ENCODE peak calls at places on chromosomes 7 and 10, in eight cellular contexts. J is foreskin fibroblast, P is fibroblast of the aortic adventitia, G is cardiac fibroblast, N is thoracic aorta, Y is astrocyte of the cerebellum, U is Caco-2, L is HFFc6. D is an unnamed sample.

GRCh38 chr7:69430502-69431145 is 167.7 kb upstream of the AUTS2 start:
- DNase-seq in J (no peak), P (no peak), G (no peak), N (no peak), Y (no peak), U (no peak), L (no peak), D (no peak)

GRCh38 chr7:70392282-70392681 is 739.7 kb upstream of the GALNT17 start:
- DNase-seq in J (no peak), P (peak), G (no peak), N (no peak), Y (no peak), U (no peak), L (no peak), D (no peak)

GRCh38 chr10:104445359-104445758 is 91.7 kb downstream of the CFAP58 start:
- DNase-seq in J (peak), P (peak), G (peak), N (no peak), Y (peak), U (no peak), L (peak), D (no peak)

GRCh38 chr7:157397751-157398691 is 61.2 kb downstream of the DNAJB6 start:
- DNase-seq in J (peak), P (peak), G (peak), N (no peak), Y (no peak), U (peak), L (peak), D (peak)

GRCh38 chr10:34033067-34033466 is 698.6 kb upstream of the NRP1 start:
- DNase-seq in J (no peak), P (no peak), G (no peak), N (no peak), Y (no peak), U (no peak), L (no peak), D (no peak)

GRCh38 chr7:87413951-87414381 is 61.5 kb downstream of the ABCB4 start:
- DNase-seq in J (peak), P (peak), G (peak), N (no peak), Y (no peak), U (no peak), L (peak), D (no peak)

GRCh38 chr7:132406039-132406438 is 170.2 kb downstream of the PLXNA4 start:
- DNase-seq in J (peak), P (peak), G (peak), N (no peak), Y (no peak), U (no peak), L (no peak), D (no peak)

GRCh38 chr10:73647211-73647874 is 6.1 kb upstream of the MYOZ1 start:
- DNase-seq in J (peak), P (no peak), G (peak), N (no peak), Y (no peak), U (no peak), L (no peak), D (peak)

GRCh38 chr7:77359599-77359998 is 56.5 kb downstream of the GSAP start:
- DNase-seq in J (no peak), P (no peak), G (no peak), N (no peak), Y (no peak), U (no peak), L (no peak), D (no peak)

GRCh38 chr10:43067391-43068135 is 9.3 kb upstream of the RET start:
- DNase-seq in J (no peak), P (no peak), G (no peak), N (no peak), Y (no peak), U (no peak), L (no peak), D (no peak)

GRCh38 chr7:106421181-106421762 is 136.5 kb upstream of the NAMPT start:
- DNase-seq in J (peak), P (peak), G (peak), N (peak), Y (peak), U (no peak), L (peak), D (no peak)

GRCh38 chr10:113228570-113228969 is 278.5 kb downstream of the TCF7L2 start:
- DNase-seq in J (peak), P (peak), G (peak), N (no peak), Y (peak), U (no peak), L (peak), D (no peak)

GRCh38 chr10:88346151-88346977 is 236.8 kb downstream of the RNLS start:
- DNase-seq in J (no peak), P (peak), G (no peak), N (no peak), Y (no peak), U (peak), L (no peak), D (no peak)

GRCh38 chr7:134948736-134949135 is 37.6 kb upstream of the AGBL3 start:
- DNase-seq in J (peak), P (peak), G (peak), N (no peak), Y (no peak), U (peak), L (peak), D (no peak)

GRCh38 chr7:35267372-35267771 is 13.5 kb upstream of the TBX20 start:
- DNase-seq in J (no peak), P (no peak), G (no peak), N (no peak), Y (no peak), U (no peak), L (no peak), D (no peak)

GRCh38 chr7:1152492-1152891 is 7.5 kb downstream of the ZFAND2A start:
- DNase-seq in J (no peak), P (no peak), G (no peak), N (no peak), Y (no peak), U (no peak), L (no peak), D (no peak)

GRCh38 chr7:38296059-38296857 is 22.8 kb upstream of the TARP start:
- DNase-seq in J (no peak), P (no peak), G (no peak), N (no peak), Y (no peak), U (no peak), L (no peak), D (no peak)

GRCh38 chr7:100017875-100018274 is 2.5 kb downstream of the ZKSCAN1 start:
- DNase-seq in J (no peak), P (no peak), G (no peak), N (no peak), Y (no peak), U (no peak), L (no peak), D (no peak)

GRCh38 chr10:24912214-24912613 is 40.2 kb downstream of the PRTFDC1 start:
- DNase-seq in J (no peak), P (peak), G (peak), N (no peak), Y (no peak), U (no peak), L (no peak), D (no peak)

GRCh38 chr10:132489704-132490534 is 47.7 kb upstream of the INPP5A start:
- DNase-seq in J (no peak), P (no peak), G (no peak), N (no peak), Y (no peak), U (no peak), L (no peak), D (no peak)

GRCh38 chr10:124239666-124240065 is 146.3 kb upstream of the CHST15 start:
- DNase-seq in J (no peak), P (no peak), G (no peak), N (no peak), Y (no peak), U (no peak), L (no peak), D (no peak)

GRCh38 chr10:58264780-58265179 is 2.9 kb downstream of the IPMK start:
- DNase-seq in J (no peak), P (no peak), G (peak), N (no peak), Y (no peak), U (no peak), L (no peak), D (no peak)

DNA sequence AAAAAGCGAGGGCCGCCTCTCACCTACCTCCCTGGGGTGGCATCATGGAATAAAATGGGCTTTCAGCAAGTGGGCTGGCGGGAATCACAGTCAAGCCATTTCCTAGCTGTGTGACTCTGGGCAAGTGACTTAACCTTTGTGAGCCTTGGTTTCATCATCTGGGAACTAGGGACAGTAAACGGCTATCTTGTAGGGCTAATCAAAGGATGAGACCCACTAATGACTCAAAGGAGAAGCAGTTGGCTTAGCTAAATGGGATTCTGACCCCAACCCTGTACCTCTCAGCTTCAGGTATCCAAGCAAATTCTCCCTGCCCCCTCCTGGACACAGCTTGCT is 25.8 kb downstream of the TRIM8 start:
- DNase-seq in J (no peak), P (no peak), G (no peak), N (no peak), Y (no peak), U (no peak), L (no peak), D (no peak)
- TF ChIP-seq CTCF in J (no peak), P (no peak), G (no peak), N (no peak), Y (no peak), U (no peak), L (no peak), D (no peak)

GRCh38 chr10:94361161-94361794 is 1.5 kb downstream of the NOC3L start:
- DNase-seq in J (no peak), P (peak), G (peak), N (no peak), Y (no peak), U (no peak), L (no peak), D (no peak)

GRCh38 chr10:94362360-94363250 is at the start of gene NOC3L:
- DNase-seq in J (peak), P (peak), G (peak), N (peak), Y (peak), U (peak), L (peak), D (peak)

GRCh38 chr10:94366382-94366781 is 3.6 kb upstream of the NOC3L start:
- DNase-seq in J (no peak), P (no peak), G (no peak), N (no peak), Y (no peak), U (no peak), L (no peak), D (no peak)

GRCh38 chr10:94364480-94364879 is 1.7 kb upstream of the NOC3L start:
- DNase-seq in J (no peak), P (no peak), G (no peak), N (no peak), Y (no peak), U (no peak), L (no peak), D (no peak)

GRCh38 chr10:94363251-94363565 is 469 bp upstream of the NOC3L start:
- DNase-seq in J (no peak), P (no peak), G (no peak), N (no peak), Y (no peak), U (no peak), L (no peak), D (no peak)
- TF ChIP-seq CTCF in J (no peak), P (no peak), G (no peak), N (no peak), Y (no peak), U (no peak), L (peak), D (no peak)

DNA sequence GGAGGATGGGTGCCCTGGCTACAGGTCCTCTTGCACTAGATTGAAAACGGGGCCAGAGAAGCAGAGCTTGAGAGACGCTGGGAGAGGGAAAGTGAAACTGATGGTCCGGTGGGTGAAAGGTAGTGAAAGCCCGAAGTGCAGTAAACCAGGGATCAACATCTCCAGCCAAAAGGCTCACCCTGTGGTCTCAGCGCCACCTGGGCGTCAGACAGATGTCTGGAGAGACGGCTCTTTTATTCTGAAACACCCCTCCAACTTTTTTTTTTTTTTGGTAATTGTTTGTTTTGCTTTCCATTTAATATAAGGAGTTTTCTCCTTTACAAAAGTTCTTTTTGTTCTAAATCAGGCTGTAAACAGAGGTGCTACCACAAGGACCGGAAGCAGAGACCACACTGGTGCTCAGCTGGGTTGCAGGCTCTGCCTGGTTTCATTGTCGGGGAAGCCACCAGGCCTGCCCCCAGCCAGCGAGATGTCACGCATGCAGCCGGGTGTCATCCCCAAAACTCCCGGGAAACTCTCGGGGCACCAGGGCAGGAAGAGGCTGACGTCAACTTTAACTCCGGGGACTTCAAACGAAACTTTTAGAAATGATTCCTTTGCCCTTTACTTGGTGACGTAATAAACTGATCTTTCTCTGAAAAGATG is 11.2 kb downstream of the IL2RA start:
- DNase-seq in J (peak), P (peak), G (peak), N (no peak), Y (no peak), U (peak), L (peak), D (no peak)
- TF ChIP-seq CTCF in J (peak), P (peak), G (peak), N (no peak), Y (no peak), U (peak), L (peak), D (no peak)

DNA sequence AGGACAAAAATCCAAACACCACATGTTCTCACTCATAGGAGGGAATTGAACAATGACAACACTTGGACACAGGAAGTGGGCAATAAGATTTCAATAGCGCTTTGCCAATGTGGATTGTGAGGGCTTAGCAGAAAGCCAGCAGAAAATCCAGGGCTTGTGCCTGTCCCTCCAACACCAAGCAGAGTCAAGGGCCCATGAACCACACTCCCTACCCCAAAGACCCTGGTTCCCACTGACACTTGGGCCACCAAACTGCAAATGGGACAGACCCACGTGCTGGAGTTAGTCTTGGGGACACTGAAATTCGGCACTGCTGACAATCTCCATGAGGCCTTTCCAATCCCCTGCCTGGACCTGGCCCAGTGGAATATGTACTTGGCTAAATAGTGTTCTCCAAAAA is 67.0 kb downstream of the GRID1 start:
- DNase-seq in J (no peak), P (no peak), G (no peak), N (no peak), Y (no peak), U (no peak), L (no peak), D (no peak)
- TF ChIP-seq CTCF in J (no peak), P (no peak), G (no peak), N (no peak), Y (no peak), U (no peak), L (no peak), D (no peak)

GRCh38 chr7:30894866-30895408 is 16.7 kb upstream of the AQP1 start:
- DNase-seq in J (no peak), P (no peak), G (no peak), N (no peak), Y (no peak), U (no peak), L (no peak), D (no peak)
- TF ChIP-seq CTCF in J (peak), P (no peak), G (no peak), N (no peak), Y (peak), U (no peak), L (peak), D (no peak)

GRCh38 chr7:136652635-136653370 is 215.6 kb upstream of the CHRM2 start:
- DNase-seq in J (no peak), P (no peak), G (no peak), N (no peak), Y (no peak), U (no peak), L (no peak), D (no peak)

GRCh38 chr7:136657332-136657942 is 211.0 kb upstream of the CHRM2 start:
- DNase-seq in J (no peak), P (no peak), G (no peak), N (no peak), Y (no peak), U (no peak), L (no peak), D (no peak)

GRCh38 chr7:136656516-136656915 is 211.9 kb upstream of the CHRM2 start:
- DNase-seq in J (no peak), P (no peak), G (no peak), N (no peak), Y (no peak), U (no peak), L (no peak), D (no peak)

GRCh38 chr7:136654406-136654805 is 214.0 kb upstream of the CHRM2 start:
- DNase-seq in J (no peak), P (no peak), G (no peak), N (no peak), Y (no peak), U (no peak), L (no peak), D (no peak)

GRCh38 chr7:136655414-136655813 is 213.0 kb upstream of the CHRM2 start:
- DNase-seq in J (no peak), P (no peak), G (no peak), N (no peak), Y (no peak), U (no peak), L (no peak), D (no peak)
- TF ChIP-seq CTCF in J (no peak), P (no peak), G (no peak), N (no peak), Y (no peak), U (no peak), L (no peak), D (no peak)

GRCh38 chr10:77687621-77688020 is 50.0 kb upstream of the KCNMA1 start:
- DNase-seq in J (no peak), P (no peak), G (no peak), N (no peak), Y (no peak), U (no peak), L (no peak), D (no peak)
- TF ChIP-seq CTCF in J (no peak), P (no peak), G (no peak), N (no peak), Y (no peak), U (no peak), L (peak), D (no peak)

GRCh38 chr10:77711683-77712049 is 74.1 kb upstream of the KCNMA1 start:
- DNase-seq in J (no peak), P (no peak), G (no peak), N (no peak), Y (no peak), U (no peak), L (no peak), D (no peak)
- TF ChIP-seq CTCF in J (no peak), P (no peak), G (no peak), N (no peak), Y (no peak), U (no peak), L (peak), D (peak)

GRCh38 chr10:96560489-96560888 is 26.3 kb downstream of the TM9SF3 start:
- DNase-seq in J (no peak), P (no peak), G (no peak), N (no peak), Y (no peak), U (no peak), L (no peak), D (no peak)

GRCh38 chr10:96560970-96561887 is 25.6 kb downstream of the TM9SF3 start:
- DNase-seq in J (peak), P (peak), G (peak), N (no peak), Y (no peak), U (no peak), L (no peak), D (no peak)

GRCh38 chr10:96556003-96556402 is 30.8 kb downstream of the TM9SF3 start:
- DNase-seq in J (no peak), P (peak), G (peak), N (no peak), Y (no peak), U (peak), L (peak), D (no peak)
- TF ChIP-seq CTCF in J (peak), P (peak), G (peak), N (no peak), Y (peak), U (peak), L (peak), D (no peak)